ENCODE peak calls at places on chromosome 1, in five cellular contexts. M is hepatocyte, Y is SK-N-SH, A is OCI-LY7, S is PC-3. L is an unnamed sample.

GRCh38 chr1:111516008-111516535 is 12.6 kb upstream of the ADORA3 start:
- DNase-seq in M (no peak), Y (no peak), A (peak; percentile 55), S (no peak), L (no peak)

GRCh38 chr1:10537082-10537766 is 62.5 kb downstream of the PEX14 start:
- DNase-seq in M (no peak), Y (peak; percentile 53), A (no peak), S (no peak), L (no peak)

GRCh38 chr1:1063945-1064831 is 9.9 kb downstream of the RNF223 start:
- DNase-seq in M (peak; percentile 93), Y (peak; percentile 93), A (peak; percentile 70), S (peak; percentile 91), L (peak; percentile 62)

GRCh38 chr1:16718908-16719533 is 21.3 kb upstream of the RNU1-4 start:
- DNase-seq in M (peak; percentile 7), Y (peak; percentile 39), A (peak; percentile 0), S (peak; percentile 1), L (no peak)

GRCh38 chr1:121586369-121587229 is 401.8 kb downstream of the SRGAP2C start:
- DNase-seq in M (peak; percentile 52), Y (no peak), A (no peak), S (peak; percentile 65), L (no peak)

GRCh38 chr1:212518188-212518951 is 85.7 kb downstream of the NENF start:
- DNase-seq in M (peak; percentile 79), Y (peak; percentile 41), A (no peak), S (peak; percentile 33), L (no peak)

GRCh38 chr1:224333939-224334701 is 4.1 kb upstream of the NVL start:
- DNase-seq in M (no peak), Y (no peak), A (no peak), S (peak; percentile 52), L (no peak)

GRCh38 chr1:113488576-113489177 is 98.4 kb downstream of the MAGI3 start:
- DNase-seq in M (no peak), Y (no peak), A (no peak), S (peak; percentile 19), L (no peak)

GRCh38 chr1:39104158-39105060 is 78.3 kb downstream of the NDUFS5 start:
- DNase-seq in M (peak; percentile 60), Y (no peak), A (no peak), S (peak; percentile 35), L (no peak)

GRCh38 chr1:156510709-156511108 is 10.1 kb upstream of the MEF2D start:
- DNase-seq in M (no peak), Y (no peak), A (no peak), S (no peak), L (no peak)

GRCh38 chr1:30417001-30417700 is 306.2 kb downstream of the MATN1 start:
- DNase-seq in M (no peak), Y (no peak), A (no peak), S (no peak), L (no peak)

GRCh38 chr1:15858069-15858670 is 10.7 kb downstream of the SPEN start:
- DNase-seq in M (no peak), Y (no peak), A (no peak), S (no peak), L (no peak)

GRCh38 chr1:223212441-223212840 is 69.4 kb upstream of the TLR5 start:
- DNase-seq in M (no peak), Y (no peak), A (no peak), S (no peak), L (no peak)

GRCh38 chr1:119702384-119702783 is 9.3 kb upstream of the PHGDH start:
- DNase-seq in M (no peak), Y (no peak), A (no peak), S (peak; percentile 77), L (no peak)

GRCh38 chr1:60695633-60696032 is 386.7 kb upstream of the NFIA start:
- DNase-seq in M (no peak), Y (no peak), A (no peak), S (no peak), L (no peak)

GRCh38 chr1:221397141-221397540 is 344.7 kb downstream of the DUSP10 start:
- DNase-seq in M (no peak), Y (no peak), A (no peak), S (peak; percentile 49), L (no peak)

GRCh38 chr1:83999316-83999819 is 436 bp upstream of the TTLL7 start:
- DNase-seq in M (peak; percentile 80), Y (no peak), A (peak; percentile 79), S (peak; percentile 77), L (peak; percentile 80)

GRCh38 chr1:12098786-12099185 is 35.7 kb downstream of the TNFRSF8 start:
- DNase-seq in M (no peak), Y (no peak), A (no peak), S (peak; percentile 50), L (no peak)

GRCh38 chr1:40803447-40803846 is 19.9 kb downstream of the KCNQ4 start:
- DNase-seq in M (no peak), Y (no peak), A (no peak), S (no peak), L (no peak)

GRCh38 chr1:243851129-243851756 is 1.2 kb upstream of the AKT3 start:
- DNase-seq in M (no peak), Y (no peak), A (no peak), S (no peak), L (no peak)

GRCh38 chr1:243713470-243714186 is 136.4 kb downstream of the AKT3 start:
- DNase-seq in M (no peak), Y (peak; percentile 36), A (no peak), S (no peak), L (no peak)

GRCh38 chr1:68363346-68363745 is 86.4 kb downstream of the RPE65 start:
- DNase-seq in M (no peak), Y (no peak), A (no peak), S (peak; percentile 15), L (no peak)

GRCh38 chr1:223683586-223684487 is 18.3 kb upstream of the CAPN8 start:
- DNase-seq in M (peak; percentile 85), Y (peak; percentile 60), A (peak; percentile 37), S (peak; percentile 90), L (no peak)

GRCh38 chr1:228410015-228410414 is 3.4 kb upstream of the TRIM11 start:
- DNase-seq in M (no peak), Y (no peak), A (no peak), S (no peak), L (no peak)

GRCh38 chr1:150762559-150762958 is 3.0 kb downstream of the CTSS start:
- DNase-seq in M (no peak), Y (no peak), A (no peak), S (no peak), L (no peak)

GRCh38 chr1:85494074-85494956 is 29.4 kb upstream of the DDAH1 start:
- DNase-seq in M (no peak), Y (peak; percentile 39), A (no peak), S (no peak), L (no peak)

GRCh38 chr1:18160290-18160942 is 52.8 kb downstream of the IGSF21 start:
- DNase-seq in M (no peak), Y (no peak), A (no peak), S (no peak), L (no peak)

GRCh38 chr1:160789051-160789701 is 6.8 kb upstream of the LY9 start:
- DNase-seq in M (no peak), Y (no peak), A (no peak), S (no peak), L (no peak)

GRCh38 chr1:22826630-22827580 is 116.3 kb downstream of the EPHB2 start:
- DNase-seq in M (peak; percentile 73), Y (no peak), A (no peak), S (peak; percentile 86), L (no peak)

GRCh38 chr1:22830131-22830566 is 119.5 kb downstream of the EPHB2 start:
- DNase-seq in M (no peak), Y (no peak), A (no peak), S (no peak), L (no peak)

GRCh38 chr1:22827666-22828065 is 117.0 kb downstream of the EPHB2 start:
- DNase-seq in M (no peak), Y (no peak), A (no peak), S (no peak), L (no peak)

GRCh38 chr1:22829001-22829989 is 118.7 kb downstream of the EPHB2 start:
- DNase-seq in M (peak; percentile 60), Y (no peak), A (no peak), S (no peak), L (no peak)

GRCh38 chr1:22828151-22828817 is 117.6 kb downstream of the EPHB2 start:
- DNase-seq in M (no peak), Y (no peak), A (no peak), S (no peak), L (no peak)
- H3K4me2 ChIP-seq in M (no peak overlapping the region), Y (peak overlapping the region; percentile 74), A (no peak overlapping the region), S (no peak overlapping the region), L (peak overlapping the region; percentile 78)

DNA sequence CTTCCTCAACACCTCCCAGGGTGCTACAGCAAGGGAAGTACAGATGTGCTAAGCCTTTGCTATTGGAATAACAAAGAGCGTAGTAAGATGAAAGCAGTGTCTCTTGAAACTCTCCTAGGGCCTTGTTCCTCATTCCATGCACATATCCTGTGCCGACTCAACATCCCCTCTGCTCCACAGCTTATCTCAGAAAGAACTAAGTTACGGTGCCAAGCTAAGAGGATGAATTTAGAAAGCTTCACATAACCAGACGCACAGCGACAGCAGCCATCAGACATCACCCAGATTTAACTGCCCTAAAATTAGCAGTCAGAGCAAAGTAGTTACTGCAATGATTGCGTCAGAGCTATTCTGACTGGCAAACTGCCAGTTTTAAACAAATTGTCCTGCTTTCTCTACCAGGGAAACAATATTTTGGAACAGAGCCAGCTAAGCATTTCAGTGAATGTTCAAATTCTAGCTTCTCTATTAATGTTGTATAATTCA is 9.5 kb downstream of the SIPA1L2 start:
- DNase-seq in M (peak; percentile 80), Y (peak; percentile 71), A (peak; percentile 69), S (peak; percentile 47), L (no peak)
- TF ChIP-seq EZH2phosphoT487 in M (no peak), Y (no peak), A (no peak), S (no peak), L (no peak)

DNA sequence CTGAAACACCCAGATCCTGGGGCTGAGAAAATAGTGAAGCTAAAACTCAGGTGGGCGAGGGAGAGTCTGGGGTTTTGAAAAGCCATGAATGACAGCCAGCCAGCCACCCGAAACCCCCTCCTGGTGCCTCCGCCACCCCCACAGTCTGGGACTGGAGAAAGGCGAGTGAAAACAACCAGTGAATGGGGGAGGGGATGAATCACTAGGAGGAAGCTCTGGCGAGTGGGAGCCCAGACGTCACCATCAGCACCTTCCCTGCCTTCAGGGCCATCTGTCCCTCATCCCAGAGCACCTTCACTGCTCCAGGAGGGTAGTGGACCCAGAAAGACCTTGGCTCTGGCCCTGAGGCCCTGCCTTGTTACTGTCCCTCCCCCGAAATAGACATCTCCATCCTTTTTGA is 9.2 kb downstream of the RORC start:
- DNase-seq in M (no peak), Y (no peak), A (no peak), S (no peak), L (no peak)
- H3K4me2 ChIP-seq in M (no peak overlapping the region), Y (no peak overlapping the region), A (no peak overlapping the region), S (no peak overlapping the region), L (no peak overlapping the region)

DNA sequence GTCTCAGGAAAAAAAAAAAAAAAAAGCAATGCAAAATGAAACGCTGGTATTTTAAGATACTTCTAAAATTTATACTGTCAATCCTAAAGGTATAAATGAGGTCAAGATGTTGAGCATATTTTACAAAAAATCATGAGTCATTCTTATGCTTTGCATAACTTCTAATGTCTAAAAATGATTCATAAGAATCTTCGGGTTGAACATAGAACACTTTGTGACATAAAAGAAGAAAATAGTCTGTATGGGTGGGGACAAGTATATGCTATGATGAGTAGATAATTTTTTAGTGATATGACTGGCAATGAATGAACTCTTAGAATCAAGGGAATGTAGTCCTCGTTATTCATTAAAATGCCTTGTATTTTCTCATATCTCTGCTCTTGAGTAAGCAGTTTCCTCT is 416.9 kb upstream of the USP24 start:
- DNase-seq in M (no peak), Y (no peak), A (no peak), S (peak; percentile 70), L (no peak)
- TF ChIP-seq EZH2phosphoT487 in M (no peak), Y (no peak), A (no peak), S (no peak), L (no peak)